ENCODE peak calls at places on chromosomes 6 and 20, in seven cellular contexts. Q is fibroblast of lung; G is HL-60; D is activated CD8-positive, alpha-beta T cell treated with anti-CD3 and anti-CD28 coated beads for 36 hours; X is RWPE1; W is cardiac muscle cell; K is astrocyte. M is an unnamed sample.

GRCh38 chr6:56575736-56576135 is 67.0 kb downstream of the DST start:
- DNase-seq in Q (no peak), G (no peak), D (no peak), X (no peak), W (no peak), K (no peak), M (no peak)

GRCh38 chr6:70110128-70111022 is 192.5 kb downstream of the COL9A1 start:
- DNase-seq in Q (no peak), G (no peak), D (no peak), X (no peak), W (no peak), K (peak), M (no peak)

GRCh38 chr6:114342826-114343781 is at the start of gene HS3ST5:
- DNase-seq in Q (peak), G (no peak), D (peak), X (peak), W (peak), K (peak), M (no peak)

GRCh38 chr6:157610451-157610999 is 212.5 kb upstream of the SNX9 start:
- DNase-seq in Q (no peak), G (no peak), D (no peak), X (no peak), W (no peak), K (no peak), M (no peak)

GRCh38 chr20:17648306-17648646 is 33.8 kb downstream of the RRBP1 start:
- DNase-seq in Q (no peak), G (no peak), D (no peak), X (no peak), W (no peak), K (no peak), M (no peak)

GRCh38 chr6:163780993-163781392 is 366.5 kb downstream of the QKI start:
- DNase-seq in Q (peak), G (no peak), D (no peak), X (no peak), W (no peak), K (peak), M (no peak)

GRCh38 chr6:129186988-129187387 is 304.1 kb downstream of the LAMA2 start:
- DNase-seq in Q (peak), G (no peak), D (no peak), X (peak), W (peak), K (peak), M (no peak)

GRCh38 chr20:11001767-11002540 is 328.2 kb upstream of the JAG1 start:
- DNase-seq in Q (peak), G (peak), D (no peak), X (peak), W (peak), K (peak), M (no peak)

GRCh38 chr6:55239099-55239498 is 64.8 kb downstream of the HCRTR2 start:
- DNase-seq in Q (peak), G (no peak), D (no peak), X (no peak), W (peak), K (peak), M (no peak)

GRCh38 chr20:15491564-15491963 is 1081.7 kb downstream of the KIF16B start:
- DNase-seq in Q (no peak), G (no peak), D (no peak), X (no peak), W (no peak), K (no peak), M (no peak)

GRCh38 chr20:37327748-37328147 is 18.2 kb upstream of the SRC start:
- DNase-seq in Q (peak), G (no peak), D (no peak), X (no peak), W (peak), K (peak), M (peak)

GRCh38 chr20:3744037-3744436 is 11.6 kb downstream of the HSPA12B start:
- DNase-seq in Q (no peak), G (no peak), D (no peak), X (no peak), W (no peak), K (no peak), M (no peak)

GRCh38 chr6:33105386-33105785 is 29.6 kb downstream of the HLA-DPB1 start:
- DNase-seq in Q (no peak), G (no peak), D (no peak), X (no peak), W (no peak), K (no peak), M (no peak)

GRCh38 chr20:46468508-46468907 is 44.9 kb downstream of the ZNF334 start:
- DNase-seq in Q (no peak), G (no peak), D (no peak), X (no peak), W (no peak), K (no peak), M (no peak)

GRCh38 chr6:165047952-165048351 is 261.5 kb downstream of the C6orf118 start:
- DNase-seq in Q (no peak), G (no peak), D (no peak), X (no peak), W (no peak), K (no peak), M (no peak)

GRCh38 chr20:36645998-36646397 is at the start of gene SLA2:
- DNase-seq in Q (no peak), G (peak), D (peak), X (no peak), W (no peak), K (no peak), M (no peak)

GRCh38 chr6:149864578-149865535 is 698 bp upstream of the LRP11 start:
- DNase-seq in Q (peak), G (no peak), D (peak), X (peak), W (peak), K (peak), M (no peak)

GRCh38 chr6:162442675-162443074 is 284.9 kb downstream of the PRKN start:
- DNase-seq in Q (peak), G (no peak), D (no peak), X (no peak), W (peak), K (no peak), M (no peak)

GRCh38 chr6:132132911-132133639 is 181.9 kb upstream of the CCN2 start:
- DNase-seq in Q (no peak), G (no peak), D (no peak), X (no peak), W (peak), K (peak), M (no peak)

GRCh38 chr20:1094706-1095220 is 23.6 kb upstream of the PSMF1 start:
- DNase-seq in Q (no peak), G (no peak), D (no peak), X (no peak), W (no peak), K (no peak), M (no peak)

GRCh38 chr6:169026175-169026574 is 227.5 kb downstream of the THBS2 start:
- DNase-seq in Q (peak), G (no peak), D (no peak), X (no peak), W (no peak), K (no peak), M (no peak)

GRCh38 chr6:154386848-154387717 is 30.5 kb upstream of the IPCEF1 start:
- DNase-seq in Q (peak), G (no peak), D (no peak), X (peak), W (peak), K (peak), M (no peak)

GRCh38 chr6:73798592-73798991 is 102.6 kb downstream of the CD109 start:
- DNase-seq in Q (peak), G (no peak), D (peak), X (peak), W (peak), K (peak), M (no peak)

GRCh38 chr20:19673575-19673974 is 84.5 kb upstream of the RIN2 start:
- DNase-seq in Q (no peak), G (no peak), D (no peak), X (peak), W (peak), K (no peak), M (no peak)

GRCh38 chr6:22057962-22058361 is 238.9 kb downstream of the PRL start:
- DNase-seq in Q (no peak), G (no peak), D (no peak), X (no peak), W (no peak), K (peak), M (no peak)
- TF ChIP-seq CTCF in Q (no peak), G (no peak), D (no peak), X (no peak), W (no peak), K (no peak), M (no peak)

GRCh38 chr6:79694623-79695311 is 63.6 kb downstream of the SH3BGRL2 start:
- DNase-seq in Q (no peak), G (no peak), D (no peak), X (no peak), W (no peak), K (no peak), M (no peak)
- TF ChIP-seq CTCF in Q (peak), G (no peak), D (no peak), X (no peak), W (peak), K (peak), M (no peak)

GRCh38 chr6:135060076-135060475 is 5.5 kb upstream of the HBS1L start:
- DNase-seq in Q (no peak), G (no peak), D (no peak), X (no peak), W (no peak), K (no peak), M (no peak)

GRCh38 chr6:135066397-135066796 is 11.8 kb upstream of the HBS1L start:
- DNase-seq in Q (no peak), G (no peak), D (no peak), X (no peak), W (peak), K (no peak), M (no peak)

GRCh38 chr6:135064586-135064985 is 10.0 kb upstream of the HBS1L start:
- DNase-seq in Q (no peak), G (no peak), D (no peak), X (no peak), W (no peak), K (no peak), M (no peak)

GRCh38 chr6:135063926-135064325 is 9.3 kb upstream of the HBS1L start:
- DNase-seq in Q (no peak), G (no peak), D (no peak), X (no peak), W (no peak), K (no peak), M (no peak)

DNA sequence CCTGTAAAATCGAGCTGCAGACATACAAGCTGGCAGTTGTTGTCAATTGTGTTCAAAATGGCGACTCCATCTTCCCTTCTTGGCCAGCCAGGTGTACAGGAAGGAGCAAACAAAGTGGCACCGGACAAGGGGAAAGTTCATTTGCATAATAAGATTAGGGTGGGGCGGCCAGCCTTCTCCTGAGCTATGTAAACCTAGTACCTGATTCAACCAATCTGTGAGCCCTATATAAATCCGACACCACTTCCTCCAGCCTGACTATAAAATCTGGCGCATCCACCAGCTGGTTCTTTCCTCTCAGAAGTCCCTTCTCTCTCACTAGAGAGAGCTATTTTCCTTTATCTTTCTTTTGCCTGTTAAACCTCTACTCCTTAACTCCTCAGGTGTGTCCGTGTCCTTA is 8.1 kb upstream of the HBS1L start:
- DNase-seq in Q (no peak), G (no peak), D (no peak), X (no peak), W (no peak), K (no peak), M (no peak)
- TF ChIP-seq CTCF in Q (no peak), G (no peak), D (no peak), X (no peak), W (no peak), K (no peak), M (no peak)

DNA sequence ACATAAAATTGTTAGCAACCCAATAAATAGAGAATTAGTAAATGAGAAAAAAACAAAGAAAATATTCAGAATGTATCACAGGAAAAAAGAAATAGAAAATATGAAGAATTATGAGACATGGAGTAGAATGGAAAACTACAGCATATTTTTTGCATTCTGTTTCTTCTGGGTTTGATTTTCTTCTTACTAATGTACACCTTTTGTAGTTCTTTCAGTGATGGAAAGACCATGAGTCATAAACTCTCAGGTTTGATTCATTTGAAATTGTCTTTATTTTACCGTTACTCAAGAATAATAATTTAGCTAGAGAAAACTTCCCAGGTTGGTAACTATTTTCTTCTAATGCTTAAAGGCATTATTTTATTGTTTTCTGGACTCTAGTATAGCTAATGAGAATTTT is 90.3 kb upstream of the TMEM170B start:
- DNase-seq in Q (no peak), G (no peak), D (no peak), X (no peak), W (no peak), K (no peak), M (no peak)
- TF ChIP-seq CTCF in Q (no peak), G (no peak), D (no peak), X (no peak), W (no peak), K (no peak), M (no peak)

DNA sequence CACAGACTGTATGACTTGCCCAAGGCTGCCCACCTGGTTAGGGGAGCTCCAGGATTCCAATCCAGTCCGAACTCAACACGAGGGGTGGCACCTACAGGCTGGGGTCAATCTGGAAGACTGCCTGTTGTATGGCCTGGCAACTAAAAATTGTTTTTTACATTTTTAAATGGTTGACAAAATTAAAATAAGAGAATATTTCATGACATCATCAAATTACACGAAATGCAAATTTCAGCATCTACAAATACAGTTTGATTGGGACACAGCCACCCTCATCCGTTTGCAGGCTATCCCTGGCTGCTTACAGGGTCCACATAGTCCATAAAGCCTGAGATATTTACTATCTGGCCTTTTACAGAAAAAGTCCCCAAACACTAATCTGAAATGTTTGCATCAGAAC is 235.9 kb upstream of the GMDS start:
- DNase-seq in Q (no peak), G (no peak), D (no peak), X (no peak), W (no peak), K (no peak), M (no peak)
- TF ChIP-seq CTCF in Q (no peak), G (no peak), D (no peak), X (no peak), W (no peak), K (no peak), M (no peak)

DNA sequence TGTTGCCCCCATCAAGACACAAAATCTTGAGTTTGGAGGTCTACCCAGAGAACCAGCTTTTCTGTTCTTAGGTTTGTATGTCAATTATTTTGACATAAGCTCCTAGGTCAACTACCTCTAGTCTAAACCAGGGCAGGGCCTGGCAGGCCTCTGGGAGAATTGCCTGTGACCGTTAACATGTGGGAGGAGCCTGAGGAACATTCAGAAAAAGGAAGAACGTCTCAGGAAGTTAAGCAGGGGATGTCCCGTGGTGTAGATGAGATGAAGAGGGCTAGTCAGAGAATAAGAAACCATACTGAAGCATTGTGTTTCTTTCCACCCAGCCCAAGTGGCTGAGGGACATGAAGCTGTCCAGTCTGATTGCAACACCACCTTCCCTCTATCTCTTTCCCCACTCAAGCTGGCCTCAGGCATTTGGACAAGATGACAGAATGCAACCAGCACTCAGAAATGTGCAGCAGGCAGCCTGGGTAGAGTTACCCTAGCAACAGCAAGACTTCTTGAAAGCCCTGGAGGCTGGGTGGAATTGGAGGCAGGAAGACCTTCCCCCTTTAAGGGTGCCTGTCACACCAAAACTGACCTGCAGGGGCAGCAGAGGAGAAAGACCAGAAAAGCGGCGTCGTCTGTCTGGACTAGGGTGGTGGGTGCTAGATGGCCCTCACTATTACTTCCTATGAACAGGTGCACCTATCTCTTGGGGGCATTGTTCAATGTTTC is 186.2 kb downstream of the UNC5CL start:
- DNase-seq in Q (no peak), G (peak), D (peak), X (no peak), W (peak), K (no peak), M (no peak)
- TF ChIP-seq CTCF in Q (peak), G (peak), D (peak), X (no peak), W (peak), K (peak), M (no peak)

M was measured in omental fat pad.